ENCODE peak calls at places on chromosome 1, in five cellular contexts. S is lower lobe of right lung; R is suprapubic skin; J is CD8-positive, alpha-beta memory T cell; H is uterus. Q is an unnamed sample.

GRCh38 chr1:205294175-205294913 is 27.2 kb downstream of the NUAK2 start:
- DNase-seq in H (peak; percentile 61), R (no peak), S (no peak), J (no peak), Q (peak; percentile 79)

GRCh38 chr1:170218261-170218660 is 72.5 kb downstream of the NTMT2 start:
- DNase-seq in S (no peak), R (no peak), H (no peak), J (no peak), Q (no peak)

GRCh38 chr1:110489973-110490542 is 28.9 kb downstream of the KCNA10 start:
- DNase-seq in R (no peak), S (no peak), J (no peak), H (no peak), Q (no peak)

GRCh38 chr1:179937668-179938259 is 16.8 kb upstream of the CEP350 start:
- DNase-seq in J (no peak), H (no peak), R (no peak), S (no peak), Q (no peak)

GRCh38 chr1:218571515-218571914 is 226.4 kb downstream of the TGFB2 start:
- DNase-seq in R (no peak), H (no peak), S (no peak), J (no peak), Q (no peak)

GRCh38 chr1:16248007-16248436 is 11.0 kb upstream of the CPLANE2 start:
- DNase-seq in H (no peak), J (no peak), R (no peak), S (no peak), Q (no peak)

GRCh38 chr1:44664730-44665370 is 9.4 kb downstream of the TMEM53 start:
- DNase-seq in S (no peak), R (no peak), H (no peak), J (no peak), Q (no peak)

GRCh38 chr1:36070349-36070748 is 13.5 kb upstream of the TEKT2 start:
- DNase-seq in R (no peak), S (no peak), J (no peak), H (no peak), Q (no peak)

GRCh38 chr1:46341222-46342083 is 846 bp downstream of the NSUN4 start:
- DNase-seq in R (peak; percentile 64), J (no peak), H (peak; percentile 21), S (peak; percentile 53), Q (no peak)

GRCh38 chr1:223844962-223845809 is 561 bp downstream of the TP53BP2 start:
- DNase-seq in R (peak; percentile 83), H (peak; percentile 66), J (peak; percentile 85), S (peak; percentile 77), Q (peak; percentile 52)

GRCh38 chr1:40495315-40495903 is 13.2 kb upstream of the EXO5 start:
- DNase-seq in R (no peak), H (no peak), J (no peak), S (no peak), Q (no peak)

GRCh38 chr1:15584489-15585363 is at the start of gene AGMAT:
- DNase-seq in H (peak; percentile 22), R (no peak), J (peak; percentile 66), S (peak; percentile 50), Q (no peak)

GRCh38 chr1:34639701-34640100 is 115.1 kb upstream of the GJB5 start:
- DNase-seq in R (no peak), S (no peak), H (no peak), J (no peak), Q (no peak)

GRCh38 chr1:167219646-167220536 is 795 bp upstream of the POU2F1 start:
- DNase-seq in R (peak; percentile 93), S (peak; percentile 92), J (peak; percentile 94), H (peak; percentile 76), Q (peak; percentile 95)

GRCh38 chr1:209416009-209416408 is 167.5 kb upstream of the CAMK1G start:
- DNase-seq in H (no peak), S (no peak), J (no peak), R (no peak), Q (no peak)

GRCh38 chr1:8693092-8693491 is 124.3 kb downstream of the RERE start:
- DNase-seq in R (no peak), H (no peak), S (no peak), J (no peak), Q (no peak)

GRCh38 chr1:193406901-193407300 is 220.5 kb upstream of the B3GALT2 start:
- DNase-seq in R (no peak), J (no peak), H (no peak), S (no peak), Q (peak; percentile 56)

GRCh38 chr1:81314497-81314896 is 486.2 kb upstream of the ADGRL2 start:
- DNase-seq in J (no peak), S (no peak), R (no peak), H (no peak), Q (no peak)

GRCh38 chr1:186304982-186305949 is 69.8 kb downstream of the TPR start:
- DNase-seq in J (no peak), S (no peak), H (no peak), R (no peak), Q (peak; percentile 18)

GRCh38 chr1:230792691-230793462 is 45.7 kb downstream of the CAPN9 start:
- DNase-seq in H (no peak), R (no peak), S (no peak), J (no peak), Q (no peak)

GRCh38 chr1:89904219-89904980 is 83.6 kb downstream of the LRRC8D start:
- DNase-seq in R (no peak), H (no peak), J (no peak), S (no peak), Q (no peak)

GRCh38 chr1:214637722-214638473 is 34.9 kb downstream of the CENPF start:
- DNase-seq in H (no peak), J (peak; percentile 48), R (no peak), S (no peak), Q (peak; percentile 28)

DNA sequence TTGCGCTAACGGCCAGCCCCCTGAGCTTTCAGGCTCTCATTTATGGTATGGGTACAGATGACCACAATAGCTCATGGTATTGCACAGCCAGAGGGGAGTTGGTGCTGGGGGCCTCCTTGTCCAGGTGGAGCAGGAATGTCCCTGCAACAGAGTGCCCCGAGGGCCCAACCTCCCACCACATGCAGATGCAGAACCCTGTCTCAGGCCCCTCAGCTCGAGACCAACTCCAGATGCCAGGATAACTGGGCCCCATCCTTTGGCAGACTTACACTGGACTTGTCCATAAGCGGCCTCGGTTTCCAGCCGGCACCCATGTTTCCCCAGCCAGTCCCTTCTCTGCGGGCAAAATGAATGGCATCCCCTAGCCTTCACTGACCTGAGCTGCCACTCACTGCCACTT is 67.1 kb downstream of the VWA5B1 start:
- DNase-seq in H (no peak), J (no peak), R (no peak), S (no peak), Q (no peak)
- H3K27me3 ChIP-seq in H (no peaks in the 10 kb centered on the region), J (peaks cover 9% of the 10 kb centered on the region), R (peaks cover 24% of the 10 kb centered on the region), S (peaks cover 16% of the 10 kb centered on the region), Q (peaks cover 37% of the 10 kb centered on the region)

GRCh38 chr1:6106977-6107376 is 61.3 kb downstream of the KCNAB2 start:
- DNase-seq in S (no peak), H (no peak), J (no peak), R (no peak), Q (no peak)

GRCh38 chr1:6105218-6105679 is 59.6 kb downstream of the KCNAB2 start:
- DNase-seq in H (no peak), S (peak; percentile 29), R (no peak), J (peak; percentile 23), Q (no peak)

GRCh38 chr1:6105763-6106162 is 60.1 kb downstream of the KCNAB2 start:
- DNase-seq in H (no peak), J (no peak), R (no peak), S (peak; percentile 30), Q (no peak)

GRCh38 chr1:6107409-6108356 is 62.0 kb downstream of the KCNAB2 start:
- DNase-seq in H (no peak), S (no peak), R (no peak), J (no peak), Q (no peak)

DNA sequence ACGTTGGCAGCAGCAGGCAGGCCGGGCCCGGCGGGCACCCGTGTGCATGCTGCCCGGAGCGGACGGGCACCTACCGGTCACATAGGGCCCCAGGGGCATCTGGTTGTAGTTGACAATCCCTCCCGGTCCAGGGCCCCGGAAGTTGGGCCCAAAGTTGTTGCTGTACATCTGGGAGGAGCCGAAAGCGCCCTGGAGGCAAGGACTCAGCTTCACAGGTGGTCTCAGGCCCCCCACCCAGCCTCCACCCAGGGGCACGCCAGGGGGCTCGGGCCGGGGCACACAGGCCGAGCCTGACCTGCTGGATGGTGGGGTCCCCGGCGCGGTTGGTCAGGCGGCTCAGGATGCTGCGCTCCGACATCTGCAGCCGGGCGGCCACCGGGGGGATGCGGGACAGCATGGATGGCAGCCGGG is 60.6 kb downstream of the KCNAB2 start:
- DNase-seq in J (peak; percentile 42), S (peak; percentile 36), R (no peak), H (no peak), Q (no peak)
- H3K27me3 ChIP-seq in J (no peaks in the 10 kb centered on the region), S (peaks cover 61% of the 10 kb centered on the region), R (peaks cover 62% of the 10 kb centered on the region), H (no peaks in the 10 kb centered on the region), Q (peaks cover 5% of the 10 kb centered on the region)

GRCh38 chr1:19390901-19391595 is 78.9 kb downstream of the SLC66A1 start:
- DNase-seq in H (peak; percentile 69), J (peak; percentile 77), S (no peak), R (peak; percentile 84), Q (peak; percentile 28)
- H3K27me3 ChIP-seq in H (no peaks in the 10 kb centered on the region), J (no peaks in the 10 kb centered on the region), S (no peaks in the 10 kb centered on the region), R (no peaks in the 10 kb centered on the region), Q (no peaks in the 10 kb centered on the region)

DNA sequence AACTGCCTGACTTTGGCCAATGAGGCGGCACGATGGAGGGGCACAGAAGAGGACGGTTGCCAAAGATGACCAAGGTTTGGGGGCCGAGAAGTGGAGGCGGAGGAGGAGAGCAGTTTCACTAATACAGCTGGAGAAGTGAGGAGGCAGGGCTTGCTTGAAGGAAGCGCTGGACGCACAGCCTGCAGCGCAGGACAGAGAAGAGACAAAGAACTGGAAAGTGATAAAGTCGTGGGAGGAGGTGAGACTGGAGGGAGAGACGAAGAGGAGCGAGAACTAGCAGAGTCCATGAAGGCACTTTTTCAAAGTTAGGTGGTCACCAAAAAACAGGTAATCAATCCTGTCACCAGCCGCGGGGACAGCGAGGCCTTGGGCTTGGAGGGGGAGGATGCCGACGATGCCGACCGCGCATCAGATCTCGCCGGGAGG is 771 bp downstream of the PACC1 start:
- DNase-seq in R (no peak), S (no peak), J (no peak), H (no peak), Q (peak; percentile 25)
- H3K27me3 ChIP-seq in R (no peaks in the 10 kb centered on the region), S (no peaks in the 10 kb centered on the region), J (no peaks in the 10 kb centered on the region), H (no peaks in the 10 kb centered on the region), Q (no peaks in the 10 kb centered on the region)

GRCh38 chr1:210624722-210625121 is 296.0 kb downstream of the HHAT start:
- DNase-seq in R (no peak), J (no peak), H (no peak), S (no peak), Q (no peak)
- H3K27me3 ChIP-seq in R (no peaks in the 10 kb centered on the region), J (no peaks in the 10 kb centered on the region), H (no peaks in the 10 kb centered on the region), S (no peaks in the 10 kb centered on the region), Q (no peaks in the 10 kb centered on the region)

GRCh38 chr1:152514715-152515453 is 602 bp downstream of the CRCT1 start:
- DNase-seq in J (no peak), S (no peak), R (no peak), H (no peak), Q (no peak)
- H3K27me3 ChIP-seq in J (peaks cover 14% of the 10 kb centered on the region), S (peaks cover 52% of the 10 kb centered on the region), R (peaks cover 52% of the 10 kb centered on the region), H (no peaks in the 10 kb centered on the region), Q (peaks cover 3% of the 10 kb centered on the region)

GRCh38 chr1:3607703-3608065 is 3.6 kb downstream of the MEGF6 start:
- DNase-seq in J (no peak), R (no peak), S (no peak), H (no peak), Q (no peak)
- H3K27me3 ChIP-seq in J (peaks cover 8% of the 10 kb centered on the region), R (peaks cover 33% of the 10 kb centered on the region), S (peaks cover 23% of the 10 kb centered on the region), H (no peaks in the 10 kb centered on the region), Q (peaks cover 3% of the 10 kb centered on the region)